ENCODE peak calls at places on chromosome 22, in four cellular contexts. N, L, K and I are unnamed samples.

GRCh38 chr22:42992886-42993479 is 22.0 kb downstream of the PACSIN2 start:
- DNase-seq in N (no peak), L (no peak), K (no peak), I (no peak)

GRCh38 chr22:42830161-42830560 is 26.9 kb downstream of the ARFGAP3 start:
- DNase-seq in N (no peak), L (no peak), K (no peak), I (no peak)

GRCh38 chr22:21646608-21647590 is 4.8 kb downstream of the SDF2L1 start:
- DNase-seq in N (peak), L (peak), K (no peak), I (no peak)

GRCh38 chr22:44091751-44092150 is 67.6 kb downstream of the PARVB start:
- DNase-seq in N (no peak), L (no peak), K (no peak), I (no peak)

GRCh38 chr22:24775769-24776492 is 1.4 kb upstream of the PIWIL3 start:
- DNase-seq in N (no peak), L (no peak), K (no peak), I (no peak)

GRCh38 chr22:47316020-47316419 is 553.6 kb downstream of the TBC1D22A start:
- DNase-seq in N (no peak), L (no peak), K (no peak), I (no peak)

GRCh38 chr22:32744560-32744959 is 56.9 kb upstream of the TIMP3 start:
- DNase-seq in N (no peak), L (no peak), K (no peak), I (no peak)

GRCh38 chr22:19675428-19675827 is 38.9 kb upstream of the SEPTIN5 start:
- DNase-seq in N (no peak), L (no peak), K (no peak), I (no peak)

GRCh38 chr22:36940676-36941075 is 27.2 kb downstream of the CSF2RB start:
- DNase-seq in N (no peak), L (no peak), K (no peak), I (no peak)

GRCh38 chr22:37486224-37486845 is at the start of gene MFNG:
- DNase-seq in N (peak), L (peak), K (no peak), I (peak)

GRCh38 chr22:39364646-39365405 is 15.0 kb downstream of the SYNGR1 start:
- DNase-seq in N (no peak), L (no peak), K (no peak), I (no peak)

DNA sequence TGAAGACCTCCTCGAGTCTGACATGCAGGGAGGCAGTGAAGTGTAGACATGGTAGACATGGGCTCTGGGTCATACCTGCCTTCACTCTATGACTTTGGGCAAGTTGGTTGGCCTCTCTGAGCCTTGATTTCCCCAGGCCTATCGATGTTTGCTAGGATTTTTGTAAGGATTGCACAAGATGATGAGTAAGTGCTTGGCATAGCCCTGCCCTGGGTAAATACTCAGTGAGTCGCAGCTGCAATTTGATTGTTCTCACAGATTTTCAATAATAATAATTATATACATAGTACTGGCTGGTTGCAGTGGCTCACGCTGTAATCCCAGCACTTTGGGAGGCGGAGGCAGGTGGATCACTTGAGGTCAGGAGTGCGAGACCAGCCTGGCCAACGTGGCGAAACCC is 18.1 kb downstream of the MCM5 start:
- DNase-seq in N (no peak), L (no peak), K (no peak), I (no peak)
- TF ChIP-seq REST in N (no peak), L (no peak), K (no peak), I (no peak)

GRCh38 chr22:30235687-30236170 is 10.8 kb downstream of the LIF start:
- DNase-seq in N (peak), L (no peak), K (no peak), I (no peak)
- TF ChIP-seq REST in N (no peak), L (no peak), K (no peak), I (no peak)

GRCh38 chr22:46023558-46023981 is 46.6 kb upstream of the WNT7B start:
- DNase-seq in N (no peak), L (no peak), K (no peak), I (no peak)
- TF ChIP-seq REST in N (no peak), L (no peak), K (no peak), I (no peak)

DNA sequence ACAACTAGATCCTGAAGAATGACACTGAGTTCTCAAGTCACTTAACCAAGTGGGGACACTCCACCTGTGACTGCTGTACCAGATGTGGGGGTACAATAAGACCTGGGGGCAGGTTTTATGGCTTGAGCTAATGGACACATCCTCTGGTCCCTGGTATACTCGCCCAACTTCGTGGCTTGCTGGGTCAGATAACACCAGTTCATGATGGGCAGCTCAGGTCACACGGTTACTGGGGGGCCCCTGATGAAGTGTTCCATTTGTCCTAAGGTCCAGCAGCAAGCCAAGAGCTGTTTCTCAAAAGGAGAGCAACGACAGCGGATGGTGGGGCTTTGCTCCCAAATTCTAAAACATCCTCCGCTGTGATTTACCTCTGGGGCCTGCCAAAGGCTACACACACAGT is 1368.4 kb downstream of the BRD1 start:
- DNase-seq in N (no peak), L (no peak), K (no peak), I (no peak)
- TF ChIP-seq REST in N (no peak), L (no peak), K (no peak), I (no peak)

GRCh38 chr22:31141551-31141950 is 1.2 kb upstream of the PLA2G3 start:
- DNase-seq in N (no peak), L (no peak), K (no peak), I (no peak)
- TF ChIP-seq REST in N (no peak), L (no peak), K (no peak), I (no peak)